ENCODE peak calls at places on chromosomes 5 and 9, in nine cellular contexts. I, X, A, E, K, P, G, M and J are unnamed samples.

GRCh38 chr5:60507687-60508086 is 192.3 kb downstream of the DEPDC1B start:
- DNase-seq in I (no peak), X (no peak), A (no peak), E (no peak), K (peak; percentile 15), P (no peak), G (no peak), M (no peak), J (no peak)

GRCh38 chr5:169762338-169763095 is 125.4 kb downstream of the DOCK2 start:
- DNase-seq in I (no peak), X (no peak), A (no peak), E (peak; percentile 79), K (no peak), P (no peak), G (peak; percentile 41), M (peak; percentile 32), J (no peak)

GRCh38 chr9:72564517-72565281 is 43.3 kb downstream of the TMC1 start:
- DNase-seq in I (no peak), X (no peak), A (no peak), E (peak; percentile 34), K (no peak), P (no peak), G (no peak), M (no peak), J (no peak)

GRCh38 chr9:38154501-38155421 is 85.7 kb upstream of the SHB start:
- DNase-seq in I (no peak), X (no peak), A (no peak), E (peak; percentile 87), K (peak; percentile 38), P (no peak), G (peak; percentile 58), M (no peak), J (no peak)

GRCh38 chr9:119074017-119074416 is 295.2 kb downstream of the BRINP1 start:
- DNase-seq in I (no peak), X (no peak), A (no peak), E (no peak), K (peak; percentile 67), P (no peak), G (no peak), M (no peak), J (no peak)

GRCh38 chr9:21153688-21154608 is 12.3 kb upstream of the IFNW1 start:
- DNase-seq in I (peak; percentile 0), X (no peak), A (no peak), E (peak; percentile 49), K (peak; percentile 8), P (peak; percentile 32), G (peak; percentile 48), M (peak; percentile 31), J (no peak)

GRCh38 chr9:81456431-81456970 is 232.8 kb downstream of the TLE1 start:
- DNase-seq in I (no peak), X (no peak), A (no peak), E (no peak), K (no peak), P (no peak), G (no peak), M (peak; percentile 55), J (no peak)

GRCh38 chr9:4762108-4762888 is 21.3 kb upstream of the AK3 start:
- DNase-seq in I (peak; percentile 53), X (peak; percentile 59), A (peak; percentile 68), E (peak; percentile 84), K (peak; percentile 91), P (peak; percentile 85), G (peak; percentile 86), M (peak; percentile 87), J (peak; percentile 42)

GRCh38 chr5:64557911-64558310 is 52.1 kb downstream of the RGS7BP start:
- DNase-seq in I (no peak), X (no peak), A (no peak), E (no peak), K (no peak), P (no peak), G (no peak), M (no peak), J (no peak)

GRCh38 chr5:16625116-16625515 is 8.3 kb upstream of the RETREG1 start:
- DNase-seq in I (no peak), X (no peak), A (no peak), E (no peak), K (no peak), P (no peak), G (no peak), M (no peak), J (no peak)

GRCh38 chr5:10676224-10676623 is 84.8 kb downstream of the DAP start:
- DNase-seq in I (no peak), X (no peak), A (no peak), E (no peak), K (no peak), P (no peak), G (no peak), M (no peak), J (no peak)

GRCh38 chr5:15354011-15354410 is 146.0 kb upstream of the FBXL7 start:
- DNase-seq in I (no peak), X (no peak), A (no peak), E (no peak), K (peak; percentile 50), P (no peak), G (no peak), M (no peak), J (no peak)

GRCh38 chr5:137376127-137376526 is 123.0 kb downstream of the SPOCK1 start:
- DNase-seq in I (no peak), X (no peak), A (no peak), E (no peak), K (no peak), P (no peak), G (no peak), M (no peak), J (no peak)

GRCh38 chr9:32449969-32450368 is 65.5 kb downstream of the ACO1 start:
- DNase-seq in I (no peak), X (no peak), A (no peak), E (no peak), K (no peak), P (no peak), G (no peak), M (no peak), J (no peak)

GRCh38 chr5:136000147-136000546 is 28.6 kb upstream of the TGFBI start:
- DNase-seq in I (no peak), X (no peak), A (no peak), E (no peak), K (no peak), P (no peak), G (no peak), M (no peak), J (no peak)

GRCh38 chr5:378976-379742 is 57.6 kb downstream of the AHRR start:
- DNase-seq in I (no peak), X (no peak), A (no peak), E (no peak), K (no peak), P (no peak), G (no peak), M (no peak), J (no peak)

GRCh38 chr9:79195904-79196303 is 375.9 kb upstream of the TLE4 start:
- DNase-seq in I (no peak), X (no peak), A (no peak), E (no peak), K (no peak), P (peak; percentile 36), G (peak; percentile 38), M (peak; percentile 87), J (no peak)

GRCh38 chr5:170963521-170963920 is 101.7 kb downstream of the RANBP17 start:
- DNase-seq in I (no peak), X (no peak), A (no peak), E (no peak), K (no peak), P (no peak), G (no peak), M (no peak), J (no peak)

GRCh38 chr5:78016831-78017529 is 240.8 kb upstream of the TBCA start:
- DNase-seq in I (no peak), X (no peak), A (no peak), E (no peak), K (no peak), P (no peak), G (no peak), M (no peak), J (no peak)

GRCh38 chr5:123261752-123262151 is 161.5 kb downstream of the CEP120 start:
- DNase-seq in I (no peak), X (no peak), A (no peak), E (no peak), K (no peak), P (peak; percentile 56), G (peak; percentile 39), M (no peak), J (no peak)

GRCh38 chr9:73839471-73839870 is 657.7 kb upstream of the RORB start:
- DNase-seq in I (no peak), X (no peak), A (no peak), E (no peak), K (no peak), P (no peak), G (no peak), M (no peak), J (no peak)

GRCh38 chr9:83448606-83449005 is 89.6 kb downstream of the FRMD3 start:
- DNase-seq in I (no peak), X (no peak), A (no peak), E (peak; percentile 26), K (peak; percentile 44), P (no peak), G (no peak), M (no peak), J (no peak)

GRCh38 chr5:168659286-168659847 is 80.2 kb upstream of the PANK3 start:
- DNase-seq in I (no peak), X (no peak), A (no peak), E (no peak), K (no peak), P (no peak), G (no peak), M (no peak), J (no peak)

GRCh38 chr5:159844267-159844666 is 72.0 kb upstream of the ADRA1B start:
- DNase-seq in I (no peak), X (no peak), A (no peak), E (no peak), K (no peak), P (no peak), G (no peak), M (no peak), J (peak; percentile 49)

GRCh38 chr9:121278535-121279169 is 10.7 kb downstream of the GSN start:
- DNase-seq in I (peak; percentile 63), X (no peak), A (peak; percentile 56), E (peak; percentile 87), K (peak; percentile 87), P (peak; percentile 94), G (peak; percentile 95), M (peak; percentile 96), J (peak; percentile 70)

GRCh38 chr9:84667571-84668203 is 1.8 kb upstream of the NTRK2 start:
- DNase-seq in I (no peak), X (no peak), A (peak; percentile 16), E (peak; percentile 52), K (peak; percentile 82), P (peak; percentile 27), G (peak; percentile 58), M (peak; percentile 39), J (no peak)

GRCh38 chr9:134474058-134474370 is 147.8 kb downstream of the RXRA start:
- DNase-seq in I (no peak), X (no peak), A (no peak), E (no peak), K (peak; percentile 33), P (peak; percentile 12), G (no peak), M (peak; percentile 50), J (peak; percentile 35)

GRCh38 chr5:150523472-150524350 is 15.8 kb downstream of the NDST1 start:
- DNase-seq in I (peak; percentile 52), X (no peak), A (peak; percentile 43), E (peak; percentile 63), K (peak; percentile 74), P (peak; percentile 81), G (peak; percentile 67), M (peak; percentile 87), J (peak; percentile 46)

GRCh38 chr5:4104831-4105597 is 509.4 kb downstream of the IRX1 start:
- DNase-seq in I (no peak), X (no peak), A (no peak), E (no peak), K (no peak), P (no peak), G (no peak), M (no peak), J (no peak)

GRCh38 chr9:108676344-108676743 is 179.4 kb downstream of the ACTL7B start:
- DNase-seq in I (no peak), X (no peak), A (no peak), E (no peak), K (no peak), P (no peak), G (no peak), M (no peak), J (no peak)

GRCh38 chr9:24625097-24625496 is 79.4 kb upstream of the IZUMO3 start:
- DNase-seq in I (no peak), X (no peak), A (no peak), E (no peak), K (no peak), P (no peak), G (peak; percentile 47), M (no peak), J (no peak)